ENCODE peak calls at places on chromosomes 4 and X, in eight cellular contexts. Y is effector memory CD4-positive, alpha-beta T cell; O is GM23338; U is cardiac muscle cell; D is sigmoid colon; M is spleen; N is tibial artery; L is fibroblast of lung. Q is an unnamed sample. For H3K36me3, the result is how much of the 10 kb centered on the place peaks cover.

GRCh38 chr4:32161382-32161781 is 1441.2 kb downstream of the PCDH7 start:
- DNase-seq in Y (no peak), O (no peak), U (no peak), D (no peak), M (no peak), N (no peak), L (peak), Q (no peak)

GRCh38 chrX:116204947-116205346 is 34.4 kb downstream of the AGTR2 start:
- DNase-seq in Y (no peak), O (peak), U (peak), D (no peak), M (no peak), N (no peak), L (peak), Q (peak)

GRCh38 chr4:99483636-99484035 is 27.2 kb upstream of the C4orf17 start:
- DNase-seq in Y (no peak), O (no peak), U (no peak), D (no peak), M (no peak), N (no peak), L (peak), Q (no peak)

GRCh38 chrX:74242050-74242449 is 61.9 kb upstream of the ZCCHC13 start:
- DNase-seq in Y (no peak), O (no peak), U (no peak), D (no peak), M (no peak), N (no peak), L (peak), Q (no peak)

GRCh38 chr4:95506264-95506663 is 42.5 kb downstream of the UNC5C start:
- DNase-seq in Y (no peak), O (no peak), U (no peak), D (no peak), M (no peak), N (no peak), L (peak), Q (no peak)

GRCh38 chr4:184457530-184458249 is 16.7 kb downstream of the IRF2 start:
- DNase-seq in Y (no peak), O (no peak), U (no peak), D (no peak), M (no peak), N (no peak), L (no peak), Q (no peak)

GRCh38 chr4:134144337-134144736 is 57.3 kb downstream of the PABPC4L start:
- DNase-seq in Y (no peak), O (no peak), U (no peak), D (no peak), M (no peak), N (no peak), L (no peak), Q (no peak)

GRCh38 chr4:139814285-139815015 is 148.8 kb downstream of the MGST2 start:
- DNase-seq in Y (no peak), O (no peak), U (peak), D (no peak), M (no peak), N (no peak), L (peak), Q (no peak)

GRCh38 chr4:107183155-107183774 is 147.2 kb upstream of the DKK2 start:
- DNase-seq in Y (no peak), O (peak), U (peak), D (no peak), M (no peak), N (no peak), L (peak), Q (peak)

GRCh38 chrX:53714580-53715335 is 28.2 kb upstream of the HUWE1 start:
- DNase-seq in Y (peak), O (peak), U (no peak), D (no peak), M (no peak), N (no peak), L (peak), Q (no peak)

GRCh38 chrX:146907391-146908240 is 93.1 kb upstream of the CXorf51A start:
- DNase-seq in Y (no peak), O (no peak), U (no peak), D (no peak), M (no peak), N (no peak), L (no peak), Q (peak)

GRCh38 chrX:47581731-47582647 is at the start of gene TIMP1:
- DNase-seq in Y (peak), O (peak), U (peak), D (peak), M (peak), N (peak), L (peak), Q (peak)

GRCh38 chr4:4673070-4673469 is 131.2 kb upstream of the STX18 start:
- DNase-seq in Y (no peak), O (peak), U (peak), D (peak), M (no peak), N (no peak), L (peak), Q (peak)

GRCh38 chrX:50877310-50877709 is 33.2 kb upstream of the BMP15 start:
- DNase-seq in Y (no peak), O (no peak), U (no peak), D (no peak), M (no peak), N (no peak), L (no peak), Q (no peak)

GRCh38 chr4:130043796-130044195 is 947.8 kb downstream of the C4orf33 start:
- DNase-seq in Y (no peak), O (no peak), U (no peak), D (no peak), M (no peak), N (no peak), L (no peak), Q (no peak)

GRCh38 chr4:140884431-140885058 is 128.4 kb upstream of the TBC1D9 start:
- DNase-seq in Y (no peak), O (peak), U (peak), D (peak), M (no peak), N (no peak), L (peak), Q (peak)

GRCh38 chrX:119475389-119476101 is 7.3 kb downstream of the SLC25A5 start:
- DNase-seq in Y (no peak), O (no peak), U (no peak), D (no peak), M (no peak), N (no peak), L (no peak), Q (no peak)

GRCh38 chrX:17369294-17369693 is 5.7 kb upstream of the NHS start:
- DNase-seq in Y (no peak), O (no peak), U (no peak), D (no peak), M (no peak), N (no peak), L (no peak), Q (no peak)

GRCh38 chrX:101206471-101206870 is 13.1 kb upstream of the DRP2 start:
- DNase-seq in Y (no peak), O (peak), U (peak), D (no peak), M (no peak), N (no peak), L (peak), Q (peak)

GRCh38 chrX:16484338-16484737 is 165.6 kb upstream of the S100G start:
- DNase-seq in Y (no peak), O (no peak), U (no peak), D (no peak), M (no peak), N (peak), L (peak), Q (no peak)

GRCh38 chr4:164440196-164440595 is 313.7 kb upstream of the SMIM31 start:
- DNase-seq in Y (no peak), O (no peak), U (no peak), D (no peak), M (no peak), N (no peak), L (peak), Q (no peak)

GRCh38 chr4:534101-534575 is 35.1 kb downstream of the PIGG start:
- DNase-seq in Y (no peak), O (no peak), U (no peak), D (no peak), M (peak), N (no peak), L (no peak), Q (no peak)
- H3K36me3 ChIP-seq in Y (half or more), O (under half), U (under half), D (under half), M (half or more), N (half or more), L (under half), Q (under half)

GRCh38 chr4:7395635-7396034 is 39.1 kb downstream of the PSAPL1 start:
- DNase-seq in Y (no peak), O (no peak), U (no peak), D (no peak), M (peak), N (no peak), L (no peak), Q (no peak)
- H3K27ac ChIP-seq in Y (no peak), O (no peak), U (no peak), D (no peak), M (no peak), N (no peak), L (no peak), Q (peak)

DNA sequence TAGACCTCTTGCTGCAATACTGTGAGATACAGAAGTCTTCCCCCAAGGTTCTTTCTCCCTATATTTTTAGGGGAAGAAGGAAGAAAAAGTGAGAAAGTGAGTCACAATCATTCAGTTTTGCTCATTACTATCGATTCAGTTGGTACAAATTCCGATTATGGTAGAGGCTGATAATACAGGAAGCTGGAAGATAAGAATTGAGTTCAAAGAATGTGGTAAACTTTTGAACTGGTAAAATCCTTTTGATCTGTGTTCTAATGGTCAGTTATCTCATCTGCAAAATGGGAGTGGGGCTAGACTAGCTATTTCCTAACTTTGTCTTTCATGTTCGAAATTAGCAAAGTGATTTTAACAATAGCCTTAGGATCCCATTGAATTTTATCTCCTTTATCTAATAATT is 101.4 kb upstream of the FAT1 start:
- DNase-seq in Y (no peak), O (no peak), U (no peak), D (no peak), M (no peak), N (no peak), L (no peak), Q (no peak)
- H3K36me3 ChIP-seq in Y (under half), O (under half), U (under half), D (under half), M (under half), N (under half), L (under half), Q (under half)

DNA sequence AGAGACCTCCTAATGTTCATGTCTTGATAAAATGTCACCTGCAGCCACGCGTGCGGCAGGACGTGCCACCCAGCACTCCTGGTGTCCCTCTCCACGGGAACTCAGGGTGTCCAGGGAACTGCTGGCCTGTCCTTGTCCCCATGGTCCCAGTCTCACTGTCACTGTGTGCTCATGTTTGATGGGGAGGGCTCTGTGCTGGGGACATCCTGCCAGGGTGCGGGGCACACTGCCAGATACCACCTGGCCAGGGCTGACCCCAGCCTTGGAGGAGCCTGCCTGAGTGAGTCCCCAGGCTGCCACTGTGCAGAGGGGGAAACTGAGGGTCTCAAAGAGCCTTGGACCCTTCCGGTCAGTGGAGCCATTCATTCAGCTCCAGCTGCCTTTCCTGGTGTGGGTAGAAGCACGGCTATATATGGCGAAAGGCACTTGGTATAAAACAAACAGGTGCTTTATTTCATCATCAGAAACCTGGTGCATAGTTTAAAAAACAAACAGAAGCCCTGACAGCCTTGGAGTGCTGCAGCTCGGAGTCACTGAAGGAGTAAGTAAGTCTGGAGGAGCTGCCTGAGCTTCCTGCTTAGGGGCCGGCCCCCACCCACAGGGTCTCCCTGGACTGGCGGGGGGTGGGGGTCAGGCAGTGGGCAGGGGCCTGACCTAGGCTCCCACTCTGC is 32.9 kb downstream of the NOP14 start:
- DNase-seq in Y (no peak), O (no peak), U (no peak), D (no peak), M (peak), N (peak), L (no peak), Q (no peak)
- H3K27ac ChIP-seq in Y (no peak), O (peak), U (peak), D (peak), M (no peak), N (peak), L (no peak), Q (no peak)

GRCh38 chr4:1310796-1311715 is 21.4 kb downstream of the MAEA start:
- DNase-seq in Y (peak), O (no peak), U (no peak), D (no peak), M (peak), N (no peak), L (no peak), Q (no peak)

GRCh38 chr4:1315838-1316536 is 26.3 kb downstream of the MAEA start:
- DNase-seq in Y (no peak), O (no peak), U (no peak), D (no peak), M (no peak), N (no peak), L (no peak), Q (no peak)

GRCh38 chr4:1310031-1310795 is 20.5 kb downstream of the MAEA start:
- DNase-seq in Y (no peak), O (no peak), U (no peak), D (no peak), M (peak), N (no peak), L (no peak), Q (no peak)

GRCh38 chr4:1315306-1315705 is 25.6 kb downstream of the MAEA start:
- DNase-seq in Y (no peak), O (no peak), U (no peak), D (no peak), M (no peak), N (no peak), L (no peak), Q (no peak)

DNA sequence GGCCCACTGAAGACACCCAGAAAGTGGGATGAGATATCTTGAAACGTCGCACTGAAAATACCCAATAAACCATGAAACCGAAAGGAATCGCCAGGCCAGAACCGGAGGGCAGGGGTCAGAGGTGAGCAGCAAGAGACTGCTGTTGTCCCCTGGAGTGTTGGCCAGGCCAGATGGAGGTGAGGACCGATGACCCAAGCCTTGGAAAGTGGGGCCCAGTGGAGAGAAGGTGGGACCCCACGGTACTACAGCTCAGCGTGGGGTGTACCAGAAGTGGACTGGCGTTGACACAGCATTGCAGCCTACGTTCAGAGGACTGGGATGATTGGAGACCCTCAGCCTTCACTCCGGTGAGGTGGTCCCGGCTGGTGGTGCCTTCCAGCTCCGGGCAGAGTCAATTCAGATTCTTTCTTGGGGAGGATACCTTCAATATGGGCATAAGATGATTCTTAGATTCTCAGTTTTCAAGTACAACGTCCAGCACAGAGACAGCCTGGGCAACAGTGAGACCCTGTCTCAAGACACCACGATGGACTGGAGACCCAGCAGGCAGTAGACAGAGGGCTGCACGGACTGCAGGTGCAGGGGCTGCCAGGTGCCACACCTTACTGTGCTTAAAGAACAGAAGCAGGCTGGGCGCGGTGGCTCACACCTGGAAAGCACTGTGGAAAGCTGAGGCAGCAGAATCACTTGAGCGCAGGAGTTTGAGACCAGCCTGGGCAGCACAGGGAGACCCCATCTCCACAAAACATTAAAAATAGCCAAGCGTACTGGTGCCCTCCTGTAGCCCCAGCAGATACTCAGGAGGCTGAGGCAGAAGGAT is 23.3 kb downstream of the MAEA start:
- DNase-seq in Y (no peak), O (no peak), U (no peak), D (no peak), M (peak), N (no peak), L (no peak), Q (no peak)
- H3K36me3 ChIP-seq in Y (under half), O (under half), U (under half), D (under half), M (half or more), N (half or more), L (under half), Q (under half)

GRCh38 chr4:88146891-88147290 is 11.5 kb downstream of the ABCG2 start:
- DNase-seq in Y (no peak), O (no peak), U (no peak), D (no peak), M (no peak), N (no peak), L (no peak), Q (no peak)

GRCh38 chr4:88147799-88148217 is 10.6 kb downstream of the ABCG2 start:
- DNase-seq in Y (no peak), O (peak), U (peak), D (no peak), M (no peak), N (no peak), L (no peak), Q (no peak)

GRCh38 chr4:88144866-88145300 is 13.6 kb downstream of the ABCG2 start:
- DNase-seq in Y (no peak), O (no peak), U (no peak), D (no peak), M (no peak), N (no peak), L (no peak), Q (no peak)

GRCh38 chr4:88144048-88144447 is 14.4 kb downstream of the ABCG2 start:
- DNase-seq in Y (no peak), O (peak), U (no peak), D (no peak), M (no peak), N (no peak), L (no peak), Q (no peak)

DNA sequence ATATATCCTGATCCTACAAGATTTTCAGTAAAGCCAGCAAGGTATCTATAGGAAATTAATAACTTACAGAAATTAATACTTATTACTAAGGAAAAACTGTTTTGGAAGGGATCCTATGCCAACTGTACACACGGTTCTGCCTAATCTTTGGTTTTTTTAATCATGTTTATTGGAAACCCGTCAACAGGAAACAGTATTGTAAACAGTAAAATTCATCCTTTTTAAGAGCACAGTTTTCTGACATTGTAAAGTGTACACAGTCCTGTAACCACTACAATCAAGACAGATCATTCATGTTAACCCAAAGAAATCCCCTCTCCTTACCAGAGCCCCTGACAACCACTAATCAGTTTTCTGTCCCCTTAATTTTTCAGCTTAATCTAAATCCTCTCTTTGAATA is 9.9 kb downstream of the ABCG2 start:
- DNase-seq in Y (no peak), O (no peak), U (no peak), D (no peak), M (no peak), N (no peak), L (no peak), Q (no peak)
- H3K27ac ChIP-seq in Y (no peak), O (no peak), U (no peak), D (no peak), M (no peak), N (no peak), L (no peak), Q (no peak)

GRCh38 chr4:1234296-1234695 is 14.6 kb downstream of the CTBP1 start:
- DNase-seq in Y (no peak), O (peak), U (no peak), D (peak), M (peak), N (no peak), L (peak), Q (no peak)
- H3K36me3 ChIP-seq in Y (half or more), O (under half), U (under half), D (half or more), M (half or more), N (half or more), L (half or more), Q (under half)

GRCh38 chrX:48595929-48596328 is 1.4 kb upstream of the WDR13 start:
- DNase-seq in Y (no peak), O (no peak), U (no peak), D (no peak), M (no peak), N (no peak), L (no peak), Q (no peak)

GRCh38 chrX:48600226-48600625 is 2.9 kb downstream of the WDR13 start:
- DNase-seq in Y (no peak), O (no peak), U (no peak), D (no peak), M (no peak), N (no peak), L (no peak), Q (no peak)

GRCh38 chrX:48599341-48599740 is 2.0 kb downstream of the WDR13 start:
- DNase-seq in Y (no peak), O (no peak), U (no peak), D (no peak), M (peak), N (no peak), L (no peak), Q (no peak)

GRCh38 chrX:48597353-48598264 is at the start of gene WDR13:
- DNase-seq in Y (peak), O (peak), U (peak), D (peak), M (peak), N (peak), L (peak), Q (peak)

DNA sequence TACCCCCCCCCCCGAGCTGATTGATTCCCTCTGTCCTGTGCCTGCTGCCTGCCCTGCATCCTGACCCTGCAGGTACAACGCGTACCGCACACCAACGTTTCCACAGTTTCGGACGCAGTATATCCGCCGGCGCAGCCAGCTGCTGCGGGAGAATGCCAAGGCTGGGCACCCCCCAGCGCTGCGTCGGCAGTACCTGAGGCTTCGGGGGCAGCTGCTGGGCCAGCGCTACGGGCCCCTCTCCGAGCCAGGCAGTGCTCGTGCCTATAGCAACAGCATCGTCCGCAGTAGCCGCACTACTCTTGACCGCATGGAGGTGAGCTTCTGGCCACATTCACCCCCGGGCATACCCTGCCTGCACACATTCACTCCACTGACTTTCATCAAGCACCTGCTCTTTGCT is 1.4 kb downstream of the WDR13 start:
- DNase-seq in Y (no peak), O (no peak), U (no peak), D (no peak), M (peak), N (no peak), L (no peak), Q (no peak)
- H3K27ac ChIP-seq in Y (peak), O (no peak), U (no peak), D (no peak), M (peak), N (peak), L (no peak), Q (no peak)

GRCh38 chrX:13778916-13779315 is 38.0 kb downstream of the GPM6B start:
- DNase-seq in Y (no peak), O (peak), U (no peak), D (no peak), M (no peak), N (no peak), L (peak), Q (peak)
- H3K36me3 ChIP-seq in Y (under half), O (under half), U (under half), D (under half), M (under half), N (under half), L (under half), Q (under half)